ENCODE peak calls at places on chromosome 10, in five cellular contexts. One of them, this sample, is unnamed.

GRCh38 chr10:96365571-96365970 is 6.8 kb upstream of the OPALIN start:
- DNase-seq in IMR-90: no peak
- DNase-seq in cardiac muscle cell: no peak
- DNase-seq in right cardiac atrium: no peak
- DNase-seq in psoas muscle: no peak
- DNase-seq in this sample: no peak

GRCh38 chr10:7788640-7789335 is 811 bp downstream of the ATP5F1C start:
- DNase-seq in IMR-90: peak; percentile 26
- DNase-seq in cardiac muscle cell: peak; percentile 52
- DNase-seq in right cardiac atrium: no peak
- DNase-seq in psoas muscle: no peak
- DNase-seq in this sample: no peak

GRCh38 chr10:125916977-125917376 is 20.6 kb downstream of the FANK1 start:
- DNase-seq in IMR-90: no peak
- DNase-seq in cardiac muscle cell: no peak
- DNase-seq in right cardiac atrium: no peak
- DNase-seq in psoas muscle: no peak
- DNase-seq in this sample: no peak

GRCh38 chr10:1301138-1301537 is 245.0 kb downstream of the WDR37 start:
- DNase-seq in IMR-90: no peak
- DNase-seq in cardiac muscle cell: no peak
- DNase-seq in right cardiac atrium: no peak
- DNase-seq in psoas muscle: no peak
- DNase-seq in this sample: no peak

GRCh38 chr10:102988404-102989314 is 70.6 kb downstream of the CNNM2 start:
- DNase-seq in IMR-90: peak; percentile 94
- DNase-seq in cardiac muscle cell: no peak
- DNase-seq in right cardiac atrium: no peak
- DNase-seq in psoas muscle: no peak
- DNase-seq in this sample: no peak

GRCh38 chr10:102065561-102066420 is 642 bp downstream of the HPS6 start:
- DNase-seq in IMR-90: peak; percentile 13
- DNase-seq in cardiac muscle cell: peak; percentile 66
- DNase-seq in right cardiac atrium: peak; percentile 78
- DNase-seq in psoas muscle: peak; percentile 28
- DNase-seq in this sample: no peak

GRCh38 chr10:121598261-121599249 is at the start of gene FGFR2:
- DNase-seq in IMR-90: no peak
- DNase-seq in cardiac muscle cell: peak; percentile 96
- DNase-seq in right cardiac atrium: peak; percentile 93
- DNase-seq in psoas muscle: peak; percentile 78
- DNase-seq in this sample: no peak

GRCh38 chr10:121454776-121455175 is 143.5 kb downstream of the FGFR2 start:
- DNase-seq in IMR-90: no peak
- DNase-seq in cardiac muscle cell: no peak
- DNase-seq in right cardiac atrium: no peak
- DNase-seq in psoas muscle: no peak
- DNase-seq in this sample: no peak

GRCh38 chr10:860519-860918 is 71.0 kb downstream of the LARP4B start:
- DNase-seq in IMR-90: no peak
- DNase-seq in cardiac muscle cell: no peak
- DNase-seq in right cardiac atrium: no peak
- DNase-seq in psoas muscle: no peak
- DNase-seq in this sample: no peak

GRCh38 chr10:114605155-114605797 is 52.8 kb downstream of the ABLIM1 start:
- DNase-seq in IMR-90: no peak
- DNase-seq in cardiac muscle cell: no peak
- DNase-seq in right cardiac atrium: no peak
- DNase-seq in psoas muscle: no peak
- DNase-seq in this sample: no peak

GRCh38 chr10:124648738-124649137 is 95.4 kb downstream of the FAM53B start:
- DNase-seq in IMR-90: peak; percentile 95
- DNase-seq in cardiac muscle cell: peak; percentile 76
- DNase-seq in right cardiac atrium: peak; percentile 88
- DNase-seq in psoas muscle: peak; percentile 82
- DNase-seq in this sample: peak; percentile 79

GRCh38 chr10:86960003-86960862 is 1.8 kb downstream of the SNCG start:
- DNase-seq in IMR-90: peak; percentile 65
- DNase-seq in cardiac muscle cell: peak; percentile 85
- DNase-seq in right cardiac atrium: peak; percentile 84
- DNase-seq in psoas muscle: no peak
- DNase-seq in this sample: no peak
- H3K27ac ChIP-seq in IMR-90: no peak overlapping the region
- H3K27ac ChIP-seq in cardiac muscle cell: no peak overlapping the region
- H3K27ac ChIP-seq in right cardiac atrium: peak overlapping the region; percentile 19
- H3K27ac ChIP-seq in psoas muscle: peak overlapping the region; percentile 65
- H3K27ac ChIP-seq in this sample: no peak overlapping the region

GRCh38 chr10:6490594-6490993 is 89.5 kb downstream of the PRKCQ start:
- DNase-seq in IMR-90: no peak
- DNase-seq in cardiac muscle cell: no peak
- DNase-seq in right cardiac atrium: no peak
- DNase-seq in psoas muscle: no peak
- DNase-seq in this sample: no peak

GRCh38 chr10:6494452-6494839 is 85.6 kb downstream of the PRKCQ start:
- DNase-seq in IMR-90: no peak
- DNase-seq in cardiac muscle cell: no peak
- DNase-seq in right cardiac atrium: no peak
- DNase-seq in psoas muscle: no peak
- DNase-seq in this sample: no peak

GRCh38 chr10:6492896-6493295 is 87.2 kb downstream of the PRKCQ start:
- DNase-seq in IMR-90: no peak
- DNase-seq in cardiac muscle cell: no peak
- DNase-seq in right cardiac atrium: no peak
- DNase-seq in psoas muscle: no peak
- DNase-seq in this sample: no peak

GRCh38 chr10:6493521-6494451 is 86.3 kb downstream of the PRKCQ start:
- DNase-seq in IMR-90: peak; percentile 11
- DNase-seq in cardiac muscle cell: no peak
- DNase-seq in right cardiac atrium: no peak
- DNase-seq in psoas muscle: no peak
- DNase-seq in this sample: peak; percentile 89

GRCh38 chr10:6491841-6492609 is 88.1 kb downstream of the PRKCQ start:
- DNase-seq in IMR-90: no peak
- DNase-seq in cardiac muscle cell: no peak
- DNase-seq in right cardiac atrium: no peak
- DNase-seq in psoas muscle: no peak
- DNase-seq in this sample: peak; percentile 96
- H3K27me3 ChIP-seq in IMR-90: peaks cover 10% of the 10 kb centered on the region
- H3K27me3 ChIP-seq in cardiac muscle cell: no peaks in the 10 kb centered on the region
- H3K27me3 ChIP-seq in right cardiac atrium: no peaks in the 10 kb centered on the region
- H3K27me3 ChIP-seq in psoas muscle: no peaks in the 10 kb centered on the region
- H3K27me3 ChIP-seq in this sample: no peaks in the 10 kb centered on the region

GRCh38 chr10:110355922-110356627 is 51.4 kb upstream of the SMNDC1 start:
- DNase-seq in IMR-90: no peak
- DNase-seq in cardiac muscle cell: no peak
- DNase-seq in right cardiac atrium: no peak
- DNase-seq in psoas muscle: no peak
- DNase-seq in this sample: no peak

GRCh38 chr10:110352930-110353243 is 48.2 kb upstream of the SMNDC1 start:
- DNase-seq in IMR-90: no peak
- DNase-seq in cardiac muscle cell: no peak
- DNase-seq in right cardiac atrium: no peak
- DNase-seq in psoas muscle: no peak
- DNase-seq in this sample: no peak

GRCh38 chr10:110353244-110354119 is 48.8 kb upstream of the SMNDC1 start:
- DNase-seq in IMR-90: peak; percentile 99
- DNase-seq in cardiac muscle cell: peak; percentile 19
- DNase-seq in right cardiac atrium: no peak
- DNase-seq in psoas muscle: no peak
- DNase-seq in this sample: peak; percentile 99

GRCh38 chr10:110355181-110355831 is 50.6 kb upstream of the SMNDC1 start:
- DNase-seq in IMR-90: no peak
- DNase-seq in cardiac muscle cell: no peak
- DNase-seq in right cardiac atrium: no peak
- DNase-seq in psoas muscle: no peak
- DNase-seq in this sample: no peak

GRCh38 chr10:110354322-110354766 is 49.6 kb upstream of the SMNDC1 start:
- DNase-seq in IMR-90: peak; percentile 90
- DNase-seq in cardiac muscle cell: peak; percentile 87
- DNase-seq in right cardiac atrium: peak; percentile 92
- DNase-seq in psoas muscle: peak; percentile 68
- DNase-seq in this sample: peak; percentile 87
- H3K27ac ChIP-seq in IMR-90: peak overlapping the region; percentile 59
- H3K27ac ChIP-seq in cardiac muscle cell: no peak overlapping the region
- H3K27ac ChIP-seq in right cardiac atrium: no peak overlapping the region
- H3K27ac ChIP-seq in psoas muscle: no peak overlapping the region
- H3K27ac ChIP-seq in this sample: peak overlapping the region; percentile 99

GRCh38 chr10:29879862-29880261 is 179.5 kb downstream of the JCAD start:
- DNase-seq in IMR-90: no peak
- DNase-seq in cardiac muscle cell: no peak
- DNase-seq in right cardiac atrium: no peak
- DNase-seq in psoas muscle: no peak
- DNase-seq in this sample: no peak
- H3K27me3 ChIP-seq in IMR-90: peaks cover 14% of the 10 kb centered on the region
- H3K27me3 ChIP-seq in cardiac muscle cell: no peaks in the 10 kb centered on the region
- H3K27me3 ChIP-seq in right cardiac atrium: no peaks in the 10 kb centered on the region
- H3K27me3 ChIP-seq in psoas muscle: no peaks in the 10 kb centered on the region
- H3K27me3 ChIP-seq in this sample: peaks cover 9% of the 10 kb centered on the region

DNA sequence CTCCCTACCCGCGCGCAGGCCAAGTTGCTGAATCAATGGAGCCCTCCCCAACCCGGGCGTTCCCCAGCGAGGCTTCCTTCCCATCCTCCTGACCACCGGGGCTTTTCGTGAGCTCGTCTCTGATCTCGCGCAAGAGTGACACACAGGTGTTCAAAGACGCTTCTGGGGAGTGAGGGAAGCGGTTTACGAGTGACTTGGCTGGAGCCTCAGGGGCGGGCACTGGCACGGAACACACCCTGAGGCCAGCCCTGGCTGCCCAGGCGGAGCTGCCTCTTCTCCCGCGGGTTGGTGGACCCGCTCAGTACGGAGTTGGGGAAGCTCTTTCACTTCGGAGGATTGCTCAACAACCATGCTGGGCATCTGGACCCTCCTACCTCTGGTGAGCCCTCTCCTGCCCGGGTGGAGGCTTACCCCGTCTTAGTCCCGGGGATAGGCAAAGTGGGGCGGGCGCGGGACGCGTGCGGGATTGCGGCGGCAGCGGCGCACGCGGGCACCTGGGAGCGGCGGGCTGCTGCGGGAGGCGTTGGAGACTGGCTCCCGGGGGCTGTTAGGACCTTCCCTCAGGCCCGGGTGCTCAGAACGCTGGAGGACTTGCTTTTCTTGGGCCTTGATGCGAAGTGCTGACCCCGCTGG is at the start of gene FAS:
- DNase-seq in IMR-90: peak; percentile 57
- DNase-seq in cardiac muscle cell: peak; percentile 45
- DNase-seq in right cardiac atrium: peak; percentile 90
- DNase-seq in psoas muscle: peak; percentile 72
- DNase-seq in this sample: peak; percentile 85
- H3K27ac ChIP-seq in IMR-90: peak within 1 kb of the TSS; percentile 94
- H3K27ac ChIP-seq in cardiac muscle cell: no peak within 1 kb of the TSS
- H3K27ac ChIP-seq in right cardiac atrium: peak within 1 kb of the TSS; percentile 95
- H3K27ac ChIP-seq in psoas muscle: peak within 1 kb of the TSS; percentile 79
- H3K27ac ChIP-seq in this sample: peak within 1 kb of the TSS; percentile 90

GRCh38 chr10:14371616-14372015 is 40.9 kb upstream of the FRMD4A start:
- DNase-seq in IMR-90: no peak
- DNase-seq in cardiac muscle cell: no peak
- DNase-seq in right cardiac atrium: no peak
- DNase-seq in psoas muscle: no peak
- DNase-seq in this sample: no peak
- H3K27me3 ChIP-seq in IMR-90: peaks cover 30% of the 10 kb centered on the region
- H3K27me3 ChIP-seq in cardiac muscle cell: no peaks in the 10 kb centered on the region
- H3K27me3 ChIP-seq in right cardiac atrium: no peaks in the 10 kb centered on the region
- H3K27me3 ChIP-seq in psoas muscle: no peaks in the 10 kb centered on the region
- H3K27me3 ChIP-seq in this sample: no peaks in the 10 kb centered on the region

GRCh38 chr10:29877798-29878491 is 181.4 kb downstream of the JCAD start:
- DNase-seq in IMR-90: no peak
- DNase-seq in cardiac muscle cell: no peak
- DNase-seq in right cardiac atrium: peak; percentile 96
- DNase-seq in psoas muscle: no peak
- DNase-seq in this sample: no peak

GRCh38 chr10:29878492-29878891 is 180.9 kb downstream of the JCAD start:
- DNase-seq in IMR-90: no peak
- DNase-seq in cardiac muscle cell: no peak
- DNase-seq in right cardiac atrium: no peak
- DNase-seq in psoas muscle: no peak
- DNase-seq in this sample: no peak

GRCh38 chr10:29876008-29876555 is 183.3 kb downstream of the JCAD start:
- DNase-seq in IMR-90: no peak
- DNase-seq in cardiac muscle cell: no peak
- DNase-seq in right cardiac atrium: no peak
- DNase-seq in psoas muscle: no peak
- DNase-seq in this sample: no peak

GRCh38 chr10:29873941-29874340 is 185.4 kb downstream of the JCAD start:
- DNase-seq in IMR-90: peak; percentile 46
- DNase-seq in cardiac muscle cell: no peak
- DNase-seq in right cardiac atrium: no peak
- DNase-seq in psoas muscle: no peak
- DNase-seq in this sample: no peak

DNA sequence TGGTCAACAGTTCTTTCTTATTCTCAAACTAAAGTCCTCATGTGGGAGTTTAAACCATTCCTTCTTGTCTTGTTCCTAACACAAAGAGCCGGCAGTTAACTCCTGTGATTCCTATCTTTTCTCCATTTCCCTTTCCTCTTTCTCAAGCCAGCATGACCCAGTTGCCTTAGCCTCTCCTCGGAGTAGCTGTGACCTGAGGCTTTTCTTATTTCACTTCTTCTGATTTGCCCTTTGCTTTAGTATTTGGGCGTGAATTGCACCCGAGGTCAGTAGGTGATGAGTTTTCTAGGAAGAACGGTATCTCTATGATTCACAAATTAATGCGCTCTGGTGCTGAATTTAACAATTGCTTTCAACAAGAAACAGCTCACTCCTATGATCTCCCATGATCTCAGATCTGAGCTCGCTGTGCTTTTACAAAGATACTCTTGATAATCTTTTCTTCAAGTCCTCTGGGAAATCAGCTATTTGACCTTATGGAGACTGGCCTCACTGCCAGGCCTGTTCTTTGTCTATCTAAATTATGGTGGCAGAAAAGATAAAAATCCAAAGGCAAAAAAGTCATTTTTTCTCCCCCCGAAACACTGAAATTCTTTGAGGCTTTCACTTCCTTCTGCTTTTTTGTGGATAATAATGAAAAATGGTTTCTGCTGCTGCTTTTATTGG is 184.6 kb downstream of the JCAD start:
- DNase-seq in IMR-90: no peak
- DNase-seq in cardiac muscle cell: no peak
- DNase-seq in right cardiac atrium: no peak
- DNase-seq in psoas muscle: no peak
- DNase-seq in this sample: no peak
- H3K27ac ChIP-seq in IMR-90: no peak overlapping the region
- H3K27ac ChIP-seq in cardiac muscle cell: no peak overlapping the region
- H3K27ac ChIP-seq in right cardiac atrium: no peak overlapping the region
- H3K27ac ChIP-seq in psoas muscle: no peak overlapping the region
- H3K27ac ChIP-seq in this sample: no peak overlapping the region

GRCh38 chr10:104299031-104299904 is 30.3 kb downstream of the GSTO2 start:
- DNase-seq in IMR-90: peak; percentile 94
- DNase-seq in cardiac muscle cell: no peak
- DNase-seq in right cardiac atrium: peak; percentile 67
- DNase-seq in psoas muscle: no peak
- DNase-seq in this sample: no peak
- H3K27me3 ChIP-seq in IMR-90: no peaks in the 10 kb centered on the region
- H3K27me3 ChIP-seq in cardiac muscle cell: no peaks in the 10 kb centered on the region
- H3K27me3 ChIP-seq in right cardiac atrium: no peaks in the 10 kb centered on the region
- H3K27me3 ChIP-seq in psoas muscle: no peaks in the 10 kb centered on the region
- H3K27me3 ChIP-seq in this sample: no peaks in the 10 kb centered on the region